ENCODE peak calls at places on chromosomes 6 and 20, in six cellular contexts. H is mesenchymal stem cell, X is mesendoderm, J is IMR-90, I is neuronal stem cell, P is H9. O is an unnamed sample.

GRCh38 chr20:32203556-32204484 is 3.7 kb downstream of the PLAGL2 start:
- DNase-seq in H (no peak), X (no peak), I (no peak), J (no peak), P (no peak), O (no peak)

GRCh38 chr20:5356921-5357320 is 40.2 kb upstream of the PROKR2 start:
- DNase-seq in I (no peak), X (no peak), P (no peak), J (no peak), H (peak), O (no peak)

GRCh38 chr20:2446845-2447244 is 23.7 kb downstream of the SNRPB start:
- DNase-seq in P (peak), I (no peak), X (peak), J (no peak), H (no peak), O (no peak)

GRCh38 chr6:154754152-154754551 is 20.9 kb downstream of the SCAF8 start:
- DNase-seq in J (peak), P (no peak), X (no peak), I (no peak), H (peak), O (no peak)

GRCh38 chr6:149094934-149095341 is 222.6 kb upstream of the TAB2 start:
- DNase-seq in P (no peak), H (no peak), J (peak), X (no peak), I (no peak), O (no peak)

GRCh38 chr6:15800821-15801617 is 138.2 kb upstream of the DTNBP1 start:
- DNase-seq in P (no peak), H (no peak), I (no peak), J (no peak), X (no peak), O (no peak)

GRCh38 chr6:165800337-165800736 is 137.3 kb upstream of the PDE10A start:
- DNase-seq in X (no peak), J (no peak), I (no peak), P (no peak), H (no peak), O (no peak)

GRCh38 chr20:52103911-52104545 is 87.6 kb downstream of the ZFP64 start:
- DNase-seq in I (no peak), J (peak), H (peak), X (peak), P (peak), O (peak)

GRCh38 chr6:52063584-52064400 is 23.6 kb downstream of the PKHD1 start:
- DNase-seq in J (peak), P (peak), H (peak), X (peak), I (peak), O (no peak)

GRCh38 chr20:32968833-32969241 is 35.4 kb downstream of the SUN5 start:
- DNase-seq in H (no peak), I (no peak), X (no peak), J (no peak), P (peak), O (no peak)

GRCh38 chr6:105174512-105174911 is 5.3 kb downstream of the POPDC3 start:
- DNase-seq in J (peak), X (no peak), I (no peak), H (peak), P (no peak), O (no peak)

GRCh38 chr20:23125625-23126191 is 39.6 kb upstream of the CD93 start:
- DNase-seq in P (no peak), H (peak), X (no peak), I (no peak), J (peak), O (no peak)

GRCh38 chr6:94478178-94479140 is 1059.1 kb upstream of the EPHA7 start:
- DNase-seq in P (no peak), I (peak), X (no peak), J (no peak), H (no peak), O (no peak)

GRCh38 chr6:31732029-31732428 is 2.9 kb upstream of the DDAH2 start:
- DNase-seq in X (no peak), I (no peak), P (no peak), H (no peak), J (no peak), O (no peak)

GRCh38 chr20:9092101-9092500 is 23.2 kb downstream of the PLCB4 start:
- DNase-seq in J (no peak), X (no peak), I (no peak), P (no peak), H (no peak), O (no peak)

GRCh38 chr20:63808145-63808724 is 22.8 kb downstream of the ZBTB46 start:
- DNase-seq in H (no peak), P (no peak), J (no peak), I (no peak), X (no peak), O (no peak)

GRCh38 chr6:21588812-21589811 is 4.4 kb upstream of the SOX4 start:
- DNase-seq in X (peak), I (peak), P (peak), J (peak), H (peak), O (peak)

GRCh38 chr20:6295026-6295425 is 172.2 kb upstream of the FERMT1 start:
- DNase-seq in H (peak), J (no peak), P (no peak), X (no peak), I (no peak), O (no peak)

GRCh38 chr6:29815118-29815750 is 12.4 kb upstream of the HLA-G start:
- DNase-seq in H (no peak), X (no peak), J (no peak), I (no peak), P (no peak), O (no peak)

GRCh38 chr6:23611776-23612381 is 514.1 kb upstream of the NRSN1 start:
- DNase-seq in I (no peak), H (no peak), X (peak), J (no peak), P (no peak), O (no peak)

GRCh38 chr6:34064675-34065074 is 81.2 kb downstream of the GRM4 start:
- DNase-seq in J (no peak), X (no peak), I (no peak), H (no peak), P (no peak), O (no peak)

GRCh38 chr6:84018453-84019061 is 15.0 kb upstream of the MRAP2 start:
- DNase-seq in J (no peak), P (peak), I (no peak), X (peak), H (no peak), O (no peak)

GRCh38 chr20:64106981-64107735 is at the start of gene NPBWR2:
- DNase-seq in P (peak), X (peak), H (no peak), I (no peak), J (no peak), O (peak)

GRCh38 chr6:19478992-19479391 is 358.2 kb upstream of the ID4 start:
- DNase-seq in P (no peak), X (no peak), J (peak), I (no peak), H (peak), O (no peak)

GRCh38 chr6:8710668-8711431 is 275.5 kb upstream of the SLC35B3 start:
- DNase-seq in P (no peak), H (no peak), X (no peak), J (no peak), I (no peak), O (no peak)

GRCh38 chr6:105278035-105278434 is 98.2 kb upstream of the POPDC3 start:
- DNase-seq in J (no peak), P (no peak), H (no peak), X (no peak), I (no peak), O (no peak)

GRCh38 chr20:20439602-20440001 is 71.7 kb downstream of the INSM1 start:
- DNase-seq in H (no peak), X (no peak), P (no peak), J (no peak), I (no peak), O (no peak)

GRCh38 chr6:127404133-127404532 is 55.1 kb downstream of the KIAA0408 start:
- DNase-seq in H (no peak), J (no peak), P (no peak), X (no peak), I (no peak), O (no peak)
- H2AK5ac ChIP-seq in H (no peak), J (no peak), P (no peak), X (no peak), I (no peak), O (no peak)

GRCh38 chr6:11179088-11179977 is 53.1 kb downstream of the NEDD9 start:
- DNase-seq in X (no peak), H (no peak), J (no peak), I (no peak), P (peak), O (no peak)
- H2AK5ac ChIP-seq in X (no peak), H (no peak), J (peak), I (no peak), P (no peak), O (no peak)

DNA sequence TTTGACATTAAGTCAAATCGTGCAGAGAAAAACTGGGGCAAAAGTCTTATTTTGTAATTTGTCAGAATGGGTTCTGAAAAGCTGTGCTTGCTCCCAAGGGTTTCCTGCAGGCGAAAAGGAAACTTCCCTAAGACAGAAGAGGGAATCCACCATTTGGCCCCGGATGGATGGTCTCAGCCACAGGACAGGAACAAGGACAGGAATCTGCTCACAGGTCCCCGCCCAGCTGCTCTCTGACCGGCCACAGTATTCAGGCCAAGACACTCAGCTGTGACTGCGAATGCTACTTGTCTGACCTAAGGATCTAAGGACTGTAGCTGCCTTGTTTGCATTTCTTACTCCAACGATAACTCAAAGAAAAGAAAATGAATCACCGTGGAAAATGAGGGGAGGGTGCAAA is 197.0 kb downstream of the BMP7 start:
- DNase-seq in X (no peak), H (no peak), I (no peak), P (no peak), J (no peak), O (no peak)
- H2AK5ac ChIP-seq in X (no peak), H (no peak), I (no peak), P (no peak), J (no peak), O (no peak)

DNA sequence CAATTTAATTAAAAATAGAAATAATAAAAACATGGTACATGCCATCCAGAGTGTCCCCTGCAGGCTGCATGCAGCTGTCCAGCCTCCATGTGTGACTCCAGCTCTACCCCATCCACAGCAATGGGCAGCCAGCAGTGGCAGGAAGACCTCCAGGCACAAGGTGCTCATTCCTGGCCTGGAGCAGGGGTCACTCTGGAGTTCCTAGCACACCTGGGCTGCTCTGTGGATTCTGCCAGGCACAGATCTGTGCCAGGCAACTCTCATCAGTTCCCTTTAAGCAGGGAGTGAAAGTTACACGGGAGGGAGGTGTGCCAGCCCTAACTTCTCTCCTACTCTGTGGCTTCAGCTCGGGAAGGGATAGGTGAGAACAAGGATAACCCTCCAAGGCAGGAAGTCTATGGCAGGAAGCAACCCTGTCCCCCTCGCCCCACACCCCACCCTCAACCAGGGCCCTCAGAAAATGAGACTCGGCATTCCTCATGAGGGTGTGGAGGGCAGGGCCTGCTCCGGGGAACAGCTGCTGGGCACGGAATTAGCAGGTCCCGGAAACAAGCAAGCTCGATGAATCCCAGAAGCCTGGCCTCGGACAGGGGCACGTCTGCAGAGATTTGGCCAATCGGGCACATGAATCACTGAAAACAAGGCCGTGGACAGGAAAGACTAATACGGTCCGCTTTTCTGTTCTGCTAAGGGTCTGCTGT is 10.0 kb downstream of the JPH2 start:
- DNase-seq in J (no peak), I (no peak), X (peak), P (no peak), H (no peak), O (no peak)
- H2AK5ac ChIP-seq in J (no peak), I (no peak), X (no peak), P (no peak), H (no peak), O (no peak)

GRCh38 chr6:43579171-43579570 is 3.2 kb downstream of the POLH start:
- DNase-seq in X (no peak), H (peak), I (no peak), J (peak), P (no peak), O (no peak)

GRCh38 chr6:43578748-43579147 is 2.8 kb downstream of the POLH start:
- DNase-seq in H (peak), I (no peak), J (peak), P (no peak), X (no peak), O (no peak)

GRCh38 chr6:43575772-43576551 is at the start of the genes POLH and XPO5:
- DNase-seq in J (peak), X (peak), I (peak), H (peak), P (peak), O (peak)

GRCh38 chr6:43572015-43572414 is 3.8 kb downstream of the XPO5 start:
- DNase-seq in J (no peak), X (no peak), H (no peak), P (no peak), I (no peak), O (no peak)

GRCh38 chr6:43575105-43575771 is 600 bp downstream of the XPO5 start:
- DNase-seq in I (peak), J (peak), P (peak), H (peak), X (peak), O (no peak)
- H2AK5ac ChIP-seq in I (no peak), J (peak), P (no peak), H (no peak), X (no peak), O (no peak)

GRCh38 chr6:125586074-125586473 is 163.4 kb upstream of the HEY2 start:
- DNase-seq in H (peak), P (no peak), I (no peak), J (peak), X (peak), O (no peak)
- H2AK5ac ChIP-seq in H (no peak), P (no peak), I (no peak), J (no peak), X (no peak), O (no peak)

DNA sequence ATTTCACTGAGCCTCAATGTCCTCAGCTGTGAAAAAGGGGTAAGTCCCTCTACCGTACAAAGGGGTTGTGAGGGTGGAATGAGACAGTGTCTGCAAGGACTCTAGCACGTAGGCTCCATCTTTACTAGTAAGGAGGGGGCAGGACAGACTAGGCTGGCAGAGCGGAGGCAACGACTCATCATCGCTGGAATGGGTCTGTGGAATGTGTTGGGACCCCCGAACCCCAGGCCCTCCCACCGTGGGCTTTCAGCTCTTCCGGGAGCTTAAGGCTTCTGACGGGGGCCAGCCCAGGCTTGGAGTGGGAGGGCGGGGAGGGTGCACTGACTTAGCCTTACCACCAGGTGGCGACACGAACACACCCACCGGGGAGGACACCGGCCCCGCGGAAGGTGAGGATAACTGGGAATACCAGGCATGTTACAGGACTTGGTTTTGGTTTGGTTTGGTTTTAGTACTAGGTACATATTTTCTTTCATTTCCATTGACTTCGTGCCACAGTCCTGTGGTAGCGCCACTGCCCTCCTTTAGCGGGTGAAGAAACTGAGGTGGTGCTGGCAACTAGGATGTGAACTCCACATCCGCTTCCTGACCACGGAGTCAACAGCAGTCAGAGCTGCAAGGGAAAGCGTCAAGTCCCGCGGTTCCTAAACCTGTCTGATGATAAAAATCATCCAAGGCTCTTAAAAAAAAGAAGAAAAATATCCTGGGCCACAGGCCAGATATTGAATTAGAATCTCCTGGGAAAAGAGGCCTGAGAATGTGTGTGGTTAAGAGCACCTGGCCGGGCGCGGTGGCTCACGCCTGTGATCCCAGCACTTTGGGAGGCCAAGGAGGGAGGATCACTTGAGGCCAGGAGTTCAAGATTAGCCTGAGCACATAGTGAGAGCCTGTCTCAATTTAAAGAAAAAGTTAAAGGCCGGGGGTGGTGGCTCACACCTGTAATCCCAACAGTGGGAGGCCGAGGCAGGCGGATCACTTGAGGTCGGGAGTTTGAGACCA is 10.3 kb upstream of the TULP1 start:
- DNase-seq in P (peak), X (peak), I (peak), J (peak), H (peak), O (peak)
- H2AK5ac ChIP-seq in P (no peak), X (no peak), I (no peak), J (no peak), H (no peak), O (no peak)

GRCh38 chr6:47241742-47242482 is 67.8 kb downstream of the TNFRSF21 start:
- DNase-seq in X (no peak), I (no peak), P (no peak), J (no peak), H (peak), O (no peak)
- H2AK5ac ChIP-seq in X (no peak), I (peak), P (peak), J (peak), H (peak), O (no peak)

O was measured in H1.